ENCODE peak calls at places on chromosomes 1 and 21, in ten cellular contexts. E, D, X, Z, K, B, H, F, G and W are unnamed samples.

GRCh38 chr1:53176452-53177344 is 19.9 kb upstream of the CPT2 start:
- DNase-seq in E (peak), D (no peak), X (no peak), Z (peak), K (no peak), B (no peak), H (no peak), F (peak), G (no peak), W (peak)

GRCh38 chr21:36839123-36839522 is 127.3 kb downstream of the HLCS start:
- DNase-seq in E (peak), D (no peak), X (no peak), Z (no peak), K (no peak), B (no peak), H (no peak), F (peak), G (no peak), W (peak)

GRCh38 chr1:207862241-207862787 is 48.6 kb downstream of the CD34 start:
- DNase-seq in E (peak), D (no peak), X (no peak), Z (peak), K (no peak), B (no peak), H (no peak), F (peak), G (no peak), W (no peak)

GRCh38 chr1:201702936-201703335 is 126.0 kb upstream of the IPO9 start:
- DNase-seq in E (peak), D (no peak), X (peak), Z (no peak), K (no peak), B (no peak), H (no peak), F (peak), G (no peak), W (peak)

GRCh38 chr1:57470028-57470427 is 46.2 kb upstream of the DAB1 start:
- DNase-seq in E (peak), D (no peak), X (peak), Z (no peak), K (no peak), B (no peak), H (no peak), F (peak), G (no peak), W (peak)

GRCh38 chr1:203204776-203205175 is 18.3 kb upstream of the CHI3L1 start:
- DNase-seq in E (no peak), D (no peak), X (no peak), Z (no peak), K (no peak), B (no peak), H (no peak), F (no peak), G (no peak), W (no peak)

GRCh38 chr1:110176299-110176956 is 26.1 kb downstream of the SLC6A17 start:
- DNase-seq in E (no peak), D (no peak), X (no peak), Z (no peak), K (no peak), B (no peak), H (peak), F (no peak), G (no peak), W (no peak)

GRCh38 chr1:2205191-2205952 is 10.8 kb upstream of the FAAP20 start:
- DNase-seq in E (peak), D (peak), X (peak), Z (peak), K (peak), B (peak), H (peak), F (peak), G (peak), W (peak)

GRCh38 chr1:208562021-208562950 is 318.1 kb upstream of the PLXNA2 start:
- DNase-seq in E (no peak), D (no peak), X (no peak), Z (no peak), K (no peak), B (no peak), H (no peak), F (no peak), G (no peak), W (no peak)

DNA sequence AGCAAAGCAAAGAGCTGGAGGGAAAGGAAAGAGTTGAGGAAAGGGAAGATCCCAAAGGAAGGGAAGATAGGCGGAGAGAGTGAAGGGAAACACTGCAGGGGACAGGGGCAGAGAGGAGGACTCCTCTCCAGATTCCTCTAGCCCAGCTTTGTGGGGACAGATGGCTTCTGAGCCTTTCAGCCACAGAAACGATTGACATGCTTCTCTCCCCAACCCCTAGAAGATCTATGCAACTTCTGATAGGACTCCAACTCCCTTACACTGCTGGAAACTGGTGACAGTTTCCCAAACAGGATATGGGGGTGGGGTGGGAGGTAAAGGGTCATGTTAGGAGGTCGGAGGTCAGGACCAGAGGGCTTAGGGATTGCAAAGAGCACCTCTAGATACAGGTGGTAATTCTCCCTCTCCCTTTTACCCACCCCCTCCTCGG is 6.5 kb downstream of the MEX3A start:
- DNase-seq in E (no peak), D (no peak), X (no peak), Z (no peak), K (no peak), B (no peak), H (no peak), F (no peak), G (no peak), W (no peak)
- H3K4me3 ChIP-seq in E (no peak), D (no peak), X (peak), Z (no peak), K (peak), B (peak), H (no peak), F (no peak), G (no peak), W (no peak)

DNA sequence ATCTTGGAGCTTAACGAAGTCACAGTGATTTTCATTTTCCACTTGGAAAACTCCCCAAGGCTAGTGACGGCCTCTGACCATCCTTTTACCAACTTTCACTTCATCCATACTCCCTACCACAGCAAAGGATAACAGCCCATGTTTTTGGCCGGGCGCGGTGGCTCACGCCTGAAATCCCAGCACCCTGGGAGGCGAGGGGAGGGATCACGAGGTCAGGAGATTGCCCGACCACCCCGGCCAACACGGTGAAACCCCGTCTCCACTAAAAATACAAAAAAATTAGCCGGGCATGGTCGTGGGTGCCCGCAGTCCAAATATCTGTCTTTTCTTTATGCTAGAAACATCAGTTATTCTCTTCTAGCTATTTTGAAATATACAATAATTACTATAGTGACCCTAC is 7.3 kb downstream of the ASPM start:
- DNase-seq in E (no peak), D (no peak), X (no peak), Z (no peak), K (no peak), B (no peak), H (no peak), F (no peak), G (no peak), W (no peak)
- H2AFZ ChIP-seq in E (peak), D (no peak), X (no peak), Z (no peak), K (no peak), B (no peak), H (no peak), F (peak), G (no peak), W (peak)

GRCh38 chr1:180921891-180922636 is 9.4 kb downstream of the KIAA1614 start:
- DNase-seq in E (no peak), D (no peak), X (no peak), Z (no peak), K (no peak), B (no peak), H (no peak), F (no peak), G (no peak), W (peak)

GRCh38 chr1:180920193-180920592 is 7.5 kb downstream of the KIAA1614 start:
- DNase-seq in E (no peak), D (no peak), X (no peak), Z (no peak), K (no peak), B (no peak), H (no peak), F (no peak), G (no peak), W (no peak)

GRCh38 chr1:180919183-180919700 is 6.5 kb downstream of the KIAA1614 start:
- DNase-seq in E (no peak), D (no peak), X (no peak), Z (no peak), K (no peak), B (no peak), H (no peak), F (no peak), G (no peak), W (no peak)

GRCh38 chr1:180921386-180921785 is 8.7 kb downstream of the KIAA1614 start:
- DNase-seq in E (no peak), D (no peak), X (no peak), Z (no peak), K (no peak), B (no peak), H (no peak), F (no peak), G (no peak), W (no peak)

GRCh38 chr1:180920702-180921101 is 8.0 kb downstream of the KIAA1614 start:
- DNase-seq in E (no peak), D (no peak), X (peak), Z (no peak), K (no peak), B (no peak), H (no peak), F (peak), G (no peak), W (peak)
- H3K4me3 ChIP-seq in E (no peak), D (no peak), X (no peak), Z (no peak), K (no peak), B (no peak), H (no peak), F (no peak), G (no peak), W (no peak)

DNA sequence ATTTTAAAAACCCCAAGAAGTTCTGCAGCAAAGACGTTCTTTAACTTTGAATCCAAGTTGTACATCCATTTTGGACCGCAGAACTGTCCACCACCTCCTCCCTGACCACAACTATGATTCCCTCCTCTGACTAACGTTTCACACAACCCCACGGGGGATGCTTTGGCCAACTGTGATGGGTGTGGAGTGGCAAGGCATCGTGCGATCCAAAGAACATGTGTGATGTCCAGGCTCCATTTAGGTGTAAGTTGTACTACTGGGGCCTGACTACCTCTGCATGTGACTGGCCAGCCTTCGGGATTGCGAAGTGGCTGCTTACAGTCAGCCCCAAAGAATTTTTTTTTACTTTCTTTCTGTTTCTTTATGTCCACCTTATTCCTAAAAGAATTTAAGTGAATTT is 6.7 kb downstream of the KCNJ15 start:
- DNase-seq in E (peak), D (no peak), X (no peak), Z (no peak), K (no peak), B (no peak), H (peak), F (peak), G (no peak), W (peak)
- H2AFZ ChIP-seq in E (peak), D (no peak), X (no peak), Z (no peak), K (no peak), B (no peak), H (no peak), F (peak), G (no peak), W (no peak)

DNA sequence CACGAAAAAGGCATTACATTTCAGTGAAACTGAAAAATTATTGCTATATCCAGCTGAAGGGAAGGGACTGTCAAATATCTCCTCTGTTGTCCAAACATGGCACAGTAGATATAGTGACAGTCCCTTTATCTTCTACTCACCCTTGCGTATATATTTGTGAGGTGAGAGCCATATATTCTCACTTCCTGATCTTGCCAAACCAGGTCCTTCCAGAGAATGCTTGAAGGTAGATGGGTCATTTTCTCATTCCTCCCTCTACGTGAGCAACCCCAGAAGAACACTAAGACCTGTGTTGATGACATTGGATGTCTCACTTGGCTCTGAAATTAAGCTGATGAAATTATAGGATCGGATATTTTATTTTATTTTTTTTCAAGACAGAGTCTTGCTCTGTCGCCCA is 151.2 kb downstream of the DHRS3 start:
- DNase-seq in E (no peak), D (no peak), X (no peak), Z (no peak), K (no peak), B (no peak), H (no peak), F (no peak), G (no peak), W (no peak)
- H3K4me3 ChIP-seq in E (no peak), D (no peak), X (no peak), Z (no peak), K (no peak), B (no peak), H (no peak), F (no peak), G (no peak), W (no peak)